ENCODE peak calls at places on chromosomes 5 and 9, in six cellular contexts. M is psoas muscle, R is neural progenitor cell, E is lower lobe of right lung, G is right lobe of liver, L is ovary. T is an unnamed sample. For H3K9me3, the result is how much of the 10 kb centered on the place peaks cover.

GRCh38 chr9:88889386-88889785 is 101.9 kb upstream of the S1PR3 start:
- DNase-seq in E (no peak), G (no peak), M (no peak), L (no peak), R (no peak), T (no peak)

GRCh38 chr9:137391411-137391754 is 31.6 kb downstream of the EXD3 start:
- DNase-seq in G (no peak), L (peak), R (no peak), E (no peak), M (no peak), T (no peak)

GRCh38 chr9:132487351-132487791 is 77.4 kb downstream of the CFAP77 start:
- DNase-seq in R (no peak), M (no peak), L (no peak), E (no peak), G (no peak), T (no peak)

GRCh38 chr5:1565737-1566734 is 42.3 kb upstream of the LPCAT1 start:
- DNase-seq in G (no peak), R (no peak), E (no peak), M (peak), L (no peak), T (no peak)

GRCh38 chr5:75654693-75655315 is 43.6 kb downstream of the ANKDD1B start:
- DNase-seq in M (no peak), G (no peak), R (no peak), L (no peak), E (no peak), T (no peak)

GRCh38 chr9:83032065-83032625 is 30.8 kb downstream of the RASEF start:
- DNase-seq in L (no peak), R (no peak), G (no peak), E (no peak), M (no peak), T (no peak)

GRCh38 chr9:36899406-36899805 is 134.7 kb downstream of the PAX5 start:
- DNase-seq in G (no peak), R (no peak), M (no peak), L (no peak), E (no peak), T (no peak)

GRCh38 chr9:82456621-82457020 is 468.0 kb downstream of the SPATA31D1 start:
- DNase-seq in R (no peak), M (no peak), G (no peak), E (no peak), L (no peak), T (no peak)

GRCh38 chr5:134563962-134564361 is 38.5 kb downstream of the JADE2 start:
- DNase-seq in M (no peak), G (no peak), R (no peak), L (no peak), E (no peak), T (no peak)

GRCh38 chr5:116970318-116970717 is 395.7 kb upstream of the SEMA6A start:
- DNase-seq in E (no peak), L (no peak), R (no peak), G (no peak), M (no peak), T (no peak)

DNA sequence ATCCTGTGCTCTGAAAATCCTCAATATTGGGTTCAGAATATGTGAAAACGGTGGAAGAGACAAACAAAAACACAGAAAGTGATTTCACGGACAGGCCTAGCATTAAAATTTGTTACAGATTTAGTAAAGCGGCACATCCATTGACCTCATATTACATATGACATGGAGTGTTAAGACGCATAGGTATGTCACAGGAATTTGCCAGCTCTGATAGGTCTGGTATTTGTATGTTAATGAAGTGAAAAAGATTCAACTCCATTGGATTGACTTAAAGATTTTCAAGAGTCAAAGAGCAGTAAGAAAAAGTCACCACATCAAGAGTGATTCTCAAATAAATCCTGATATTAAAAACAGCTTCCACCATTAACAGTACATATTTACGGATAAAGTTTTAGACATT is 396.5 kb upstream of the SEMA6A start:
- DNase-seq in E (no peak), R (no peak), G (no peak), L (no peak), M (no peak), T (no peak)
- TF ChIP-seq CTCF in E (no peak), R (no peak), G (no peak), L (no peak), M (no peak), T (no peak)

GRCh38 chr5:80466669-80467485 is 21.0 kb upstream of the FAM151B start:
- DNase-seq in G (no peak), E (no peak), M (no peak), L (no peak), R (no peak), T (no peak)

DNA sequence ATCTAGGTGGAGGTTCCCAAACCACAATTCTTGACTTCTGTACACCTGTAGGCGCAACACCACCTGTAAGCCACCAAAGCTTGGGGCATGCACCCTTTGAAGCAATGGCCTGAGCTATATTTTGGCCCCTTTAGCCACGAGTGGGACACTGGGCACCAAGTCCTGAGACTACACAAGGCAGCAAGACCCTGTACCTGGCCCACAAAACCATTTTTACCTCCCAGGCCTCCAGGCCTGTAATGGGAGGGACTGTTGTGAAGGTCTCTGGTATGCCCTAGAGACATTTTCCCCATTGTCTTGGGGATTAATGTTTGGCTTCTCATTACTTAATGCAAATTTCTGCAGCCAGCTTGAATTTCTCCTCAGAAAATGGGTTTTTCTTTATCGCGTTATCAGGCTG is 24.6 kb upstream of the FAM151B start:
- DNase-seq in M (no peak), R (no peak), G (no peak), E (no peak), L (no peak), T (no peak)
- H3K9me3 ChIP-seq in M (under half), R (under half), G (under half), E (under half), L (under half), T (under half)

DNA sequence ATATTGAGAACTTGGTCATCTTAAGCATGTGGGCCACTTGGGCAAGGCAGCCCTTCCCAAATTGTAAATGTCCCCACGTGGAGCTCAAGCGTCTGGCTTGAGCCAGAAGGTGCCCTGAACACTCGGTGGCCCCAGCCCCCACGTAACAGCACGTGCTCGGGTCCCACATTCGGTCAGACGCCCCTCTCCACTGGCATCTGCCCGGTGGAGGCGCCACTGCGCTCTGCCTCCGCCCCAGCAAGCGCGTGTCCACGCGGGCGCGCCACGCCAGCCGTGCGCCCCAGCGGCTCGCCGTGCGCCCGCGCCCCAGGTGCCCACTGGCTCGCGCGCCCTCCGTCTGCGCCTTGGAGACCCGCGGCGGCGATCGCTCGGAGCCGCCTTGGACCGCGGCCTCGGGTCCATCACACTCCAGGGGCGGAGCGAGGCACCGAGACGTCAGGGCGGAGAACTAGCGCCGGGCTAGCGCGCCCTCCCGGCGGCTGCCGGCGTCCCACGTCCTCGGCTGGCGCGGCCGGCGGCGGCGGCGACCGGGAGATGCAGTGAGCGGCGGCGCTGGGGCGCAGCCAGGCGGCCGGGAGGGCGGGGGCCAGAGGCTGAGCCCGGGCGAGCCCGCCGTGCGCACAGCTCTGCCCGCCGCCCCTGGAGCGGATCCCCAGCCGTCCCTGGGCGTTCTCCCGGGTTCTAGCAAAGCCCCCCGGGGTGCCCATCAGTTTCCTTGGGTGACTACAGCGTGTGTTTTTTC is at the start of gene PALM2AKAP2:
- DNase-seq in G (peak), R (peak), L (peak), M (peak), E (peak), T (peak)
- TF ChIP-seq CTCF in G (peak), R (peak), L (no peak), M (peak), E (peak), T (no peak)

DNA sequence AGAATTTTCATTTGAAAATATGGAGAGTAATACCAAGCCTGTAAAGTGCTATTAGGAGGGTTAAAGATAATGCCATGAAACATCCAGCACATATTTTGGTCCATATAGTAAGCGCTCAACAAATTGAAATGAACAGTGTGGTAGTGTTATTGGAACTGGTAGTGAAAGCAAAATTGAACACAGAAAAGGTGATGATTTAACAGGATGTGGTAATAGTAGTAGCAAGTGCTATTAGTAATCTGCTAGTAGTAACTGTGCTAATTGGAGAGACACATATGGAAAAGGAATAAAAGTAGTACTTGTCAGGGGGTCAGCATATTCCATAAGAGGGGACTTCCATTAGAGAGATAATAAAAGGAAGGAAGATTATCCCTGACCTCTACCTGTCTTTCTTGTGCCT is 187.3 kb downstream of the HTR1A start:
- DNase-seq in L (no peak), G (no peak), E (no peak), M (no peak), R (no peak), T (no peak)
- H3K9me3 ChIP-seq in L (under half), G (under half), E (under half), M (under half), R (under half), T (under half)

GRCh38 chr9:93464876-93465275 is 11.5 kb upstream of the FAM120AOS start:
- DNase-seq in G (no peak), E (no peak), L (no peak), R (no peak), M (no peak), T (no peak)
- TF ChIP-seq CTCF in G (no peak), E (no peak), L (no peak), R (no peak), M (no peak), T (no peak)

GRCh38 chr5:181159286-181160143 is 12.1 kb downstream of the OR2V2 start:
- DNase-seq in G (peak), E (peak), M (peak), L (peak), R (peak), T (peak)

GRCh38 chr5:181163487-181164075 is 16.2 kb downstream of the OR2V2 start:
- DNase-seq in L (no peak), G (no peak), R (peak), M (no peak), E (no peak), T (no peak)

GRCh38 chr5:181160144-181160754 is 12.9 kb downstream of the OR2V2 start:
- DNase-seq in G (no peak), L (peak), R (peak), E (no peak), M (peak), T (no peak)

GRCh38 chr5:181164076-181164952 is 16.9 kb downstream of the OR2V2 start:
- DNase-seq in G (no peak), L (no peak), E (no peak), M (no peak), R (peak), T (no peak)

GRCh38 chr5:181161534-181162175 is 14.3 kb downstream of the OR2V2 start:
- DNase-seq in L (peak), E (no peak), G (no peak), M (no peak), R (no peak), T (no peak)
- H3K9me3 ChIP-seq in L (under half), E (under half), G (under half), M (under half), R (under half), T (under half)

DNA sequence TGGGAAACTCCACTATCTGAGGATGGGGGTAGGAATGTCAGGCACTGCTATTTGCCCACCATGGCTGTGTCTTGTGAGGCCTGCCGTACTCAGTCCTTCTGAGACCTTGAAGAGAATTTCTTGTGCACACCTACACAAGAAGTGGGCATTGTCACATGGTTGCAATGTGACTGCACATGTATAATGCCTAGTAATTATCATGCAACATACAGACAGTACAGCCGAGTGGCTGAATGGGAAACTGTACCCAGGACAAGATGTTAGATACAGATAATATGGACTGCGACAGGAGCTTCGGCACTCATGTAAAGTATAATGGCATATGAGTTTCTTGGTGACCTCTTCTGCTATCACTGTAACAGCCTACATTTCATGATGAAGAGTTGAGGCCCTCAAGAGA is 4.8 kb upstream of the PRKACG start:
- DNase-seq in M (no peak), E (no peak), G (no peak), R (no peak), L (no peak), T (no peak)
- TF ChIP-seq CTCF in M (no peak), E (no peak), G (no peak), R (no peak), L (no peak), T (no peak)

GRCh38 chr5:126806-127205 is 34.8 kb downstream of the PLEKHG4B start:
- DNase-seq in R (no peak), M (no peak), G (no peak), E (no peak), L (no peak), T (no peak)
- H3K9me3 ChIP-seq in R (under half), M (under half), G (under half), E (under half), L (under half), T (under half)

GRCh38 chr5:173831196-173831914 is 56.8 kb upstream of the CPEB4 start:
- DNase-seq in M (no peak), E (no peak), G (no peak), L (no peak), R (peak), T (no peak)
- TF ChIP-seq CTCF in M (no peak), E (no peak), G (no peak), L (no peak), R (no peak), T (no peak)

T was measured in upper lobe of right lung.